ENCODE peak calls at places on chromosomes 13 and 19, in four cellular contexts. C is sigmoid colon, V is GM23338, W is breast epithelium. G is an unnamed sample.

GRCh38 chr19:48466571-48467325 is 2.4 kb upstream of the CYTH2 start:
- DNase-seq in C (no peak), V (no peak), W (no peak), G (no peak)

GRCh38 chr13:42487221-42487620 is 86.7 kb upstream of the TNFSF11 start:
- DNase-seq in C (no peak), V (no peak), W (no peak), G (no peak)

GRCh38 chr13:112450567-112451240 is 74.5 kb downstream of the SPACA7 start:
- DNase-seq in C (no peak), V (no peak), W (no peak), G (no peak)

GRCh38 chr13:107373551-107373950 is 805.6 kb upstream of the ARGLU1 start:
- DNase-seq in C (no peak), V (peak), W (no peak), G (no peak)

GRCh38 chr13:98653471-98653985 is 76.6 kb upstream of the STK24 start:
- DNase-seq in C (peak), V (peak), W (peak), G (peak)

GRCh38 chr13:102250448-102250847 is 151.4 kb downstream of the FGF14 start:
- DNase-seq in C (no peak), V (no peak), W (no peak), G (no peak)

GRCh38 chr19:19238126-19238894 is 26.6 kb downstream of the NCAN start:
- DNase-seq in C (no peak), V (no peak), W (no peak), G (no peak)

GRCh38 chr13:22210134-22210930 is 539.5 kb downstream of the FGF9 start:
- DNase-seq in C (no peak), V (peak), W (no peak), G (no peak)

GRCh38 chr13:114096811-114097503 is 35.5 kb downstream of the RASA3 start:
- DNase-seq in C (peak), V (no peak), W (peak), G (no peak)

DNA sequence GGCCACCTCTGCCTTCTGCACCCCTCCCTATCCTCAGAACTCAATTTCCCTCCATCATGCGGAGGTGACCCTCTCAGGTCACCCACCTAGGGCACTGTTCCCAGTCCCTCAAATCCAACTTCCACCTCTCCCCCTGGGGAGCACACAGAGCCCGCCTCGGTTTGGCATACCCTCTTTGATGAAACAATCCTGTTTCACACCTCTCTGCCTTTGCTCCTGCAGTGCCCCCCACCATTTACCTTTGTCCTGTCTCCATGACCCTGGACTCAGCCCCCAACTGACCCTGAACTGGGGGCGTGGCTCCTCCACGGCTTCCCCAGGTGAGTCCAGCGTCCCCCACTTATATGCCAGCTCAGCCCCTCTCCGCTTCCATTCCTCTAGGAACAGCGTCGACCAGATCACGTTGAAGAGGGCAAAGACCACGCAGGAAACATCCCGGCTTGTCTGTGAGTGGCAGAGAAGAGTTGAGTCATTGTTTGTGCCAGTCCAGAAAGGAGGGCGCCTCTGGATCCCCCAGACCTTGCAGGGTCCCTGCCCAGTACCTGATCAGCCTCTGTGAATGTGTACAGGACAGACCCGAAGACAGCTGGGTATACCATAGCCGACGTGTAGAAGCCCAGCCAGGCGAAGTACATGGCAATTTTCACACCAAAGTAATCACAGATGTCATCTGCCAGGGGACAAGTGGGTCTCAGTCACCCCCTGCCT is 4.0 kb downstream of the ANO8 start:
- DNase-seq in C (no peak), V (no peak), W (no peak), G (no peak)
- TF ChIP-seq POLR2AphosphoS5 in C (no peak), V (no peak), W (no peak), G (no peak)

DNA sequence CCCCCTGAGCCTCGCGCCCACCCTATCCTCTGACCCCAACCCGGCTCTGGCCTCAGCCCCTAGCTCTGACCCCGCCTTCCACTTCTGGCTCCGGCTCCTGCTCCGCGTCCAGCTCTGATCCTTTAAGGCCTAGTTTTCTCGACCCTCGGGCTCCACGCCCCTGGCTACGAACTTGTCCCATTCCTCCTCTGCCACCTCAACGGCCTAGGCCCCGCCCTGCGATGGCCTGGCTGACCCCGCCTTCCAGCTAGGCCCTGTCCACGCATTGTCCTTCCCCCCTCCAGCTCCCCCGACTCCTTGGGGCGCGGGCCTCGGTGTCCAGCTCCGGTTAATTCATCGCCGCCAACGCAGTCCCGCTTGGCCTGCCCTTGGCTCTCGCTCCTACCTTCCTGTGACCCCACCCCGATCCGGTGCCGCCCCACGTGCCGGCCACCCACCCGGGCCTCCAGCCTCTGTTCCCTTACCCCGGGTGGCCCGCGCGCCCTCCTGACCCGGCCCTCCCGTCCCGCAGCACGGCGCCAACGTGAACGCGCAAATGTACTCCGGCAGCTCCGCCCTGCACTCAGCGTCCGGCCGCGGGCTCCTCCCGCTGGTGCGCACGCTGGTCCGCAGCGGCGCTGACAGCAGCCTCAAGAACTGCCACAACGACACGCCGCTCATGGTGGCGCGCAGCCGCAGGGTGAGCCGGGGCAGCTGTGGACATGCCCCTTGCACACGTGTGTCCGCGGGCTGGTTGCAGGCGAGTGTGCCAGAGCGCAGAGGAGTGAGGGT is 9.4 kb downstream of the BCL3 start:
- DNase-seq in C (peak), V (peak), W (no peak), G (no peak)
- TF ChIP-seq POLR2AphosphoS5 in C (peak), V (no peak), W (no peak), G (no peak)

DNA sequence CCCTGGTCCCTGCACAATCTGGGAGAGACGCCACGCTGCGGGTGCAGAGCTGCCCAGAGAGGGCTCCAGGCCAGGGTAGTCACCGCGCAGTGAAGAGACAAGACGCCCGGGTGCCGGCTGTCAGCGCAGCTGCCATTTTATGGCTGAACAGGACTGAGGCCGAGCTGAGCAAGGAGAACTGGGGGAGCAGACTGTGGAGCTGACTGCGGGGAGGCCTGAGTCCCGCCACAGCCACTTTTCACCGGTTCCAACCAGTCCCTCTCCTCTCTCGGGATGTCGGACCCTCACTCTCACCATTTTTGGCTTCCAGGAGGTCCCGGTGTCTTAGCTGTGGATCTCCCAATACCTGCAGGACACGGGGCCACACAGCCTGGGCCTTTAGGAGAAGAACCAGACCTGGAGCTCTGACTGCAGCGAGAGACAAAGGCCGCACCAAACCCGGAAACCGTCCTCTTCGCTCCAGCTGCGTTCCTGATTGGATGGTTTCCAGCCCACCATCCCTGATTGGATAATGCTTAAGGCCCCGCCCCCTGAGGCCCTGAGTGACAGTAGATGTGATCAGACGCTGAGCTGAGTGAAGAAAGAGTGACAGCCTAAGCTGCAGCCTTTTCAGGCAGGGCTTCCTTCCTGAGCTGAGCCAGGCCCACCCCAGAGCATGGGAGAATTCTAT is at the start of gene ZNF626:
- DNase-seq in C (peak), V (peak), W (peak), G (no peak)
- TF ChIP-seq POLR2AphosphoS5 in C (peak), V (peak), W (peak), G (no peak)

GRCh38 chr19:56973713-56974553 is 133.4 kb upstream of the PEG3 start:
- DNase-seq in C (no peak), V (no peak), W (no peak), G (no peak)
- TF ChIP-seq POLR2AphosphoS5 in C (no peak), V (no peak), W (no peak), G (no peak)

GRCh38 chr19:41530184-41530534 is 45.8 kb upstream of the CEACAM21 start:
- DNase-seq in C (no peak), V (no peak), W (no peak), G (no peak)

GRCh38 chr19:41532526-41532925 is 43.4 kb upstream of the CEACAM21 start:
- DNase-seq in C (no peak), V (no peak), W (no peak), G (no peak)

GRCh38 chr19:41530761-41531301 is 45.1 kb upstream of the CEACAM21 start:
- DNase-seq in C (no peak), V (no peak), W (no peak), G (peak)

GRCh38 chr19:41533691-41534090 is 42.3 kb upstream of the CEACAM21 start:
- DNase-seq in C (no peak), V (no peak), W (no peak), G (no peak)

DNA sequence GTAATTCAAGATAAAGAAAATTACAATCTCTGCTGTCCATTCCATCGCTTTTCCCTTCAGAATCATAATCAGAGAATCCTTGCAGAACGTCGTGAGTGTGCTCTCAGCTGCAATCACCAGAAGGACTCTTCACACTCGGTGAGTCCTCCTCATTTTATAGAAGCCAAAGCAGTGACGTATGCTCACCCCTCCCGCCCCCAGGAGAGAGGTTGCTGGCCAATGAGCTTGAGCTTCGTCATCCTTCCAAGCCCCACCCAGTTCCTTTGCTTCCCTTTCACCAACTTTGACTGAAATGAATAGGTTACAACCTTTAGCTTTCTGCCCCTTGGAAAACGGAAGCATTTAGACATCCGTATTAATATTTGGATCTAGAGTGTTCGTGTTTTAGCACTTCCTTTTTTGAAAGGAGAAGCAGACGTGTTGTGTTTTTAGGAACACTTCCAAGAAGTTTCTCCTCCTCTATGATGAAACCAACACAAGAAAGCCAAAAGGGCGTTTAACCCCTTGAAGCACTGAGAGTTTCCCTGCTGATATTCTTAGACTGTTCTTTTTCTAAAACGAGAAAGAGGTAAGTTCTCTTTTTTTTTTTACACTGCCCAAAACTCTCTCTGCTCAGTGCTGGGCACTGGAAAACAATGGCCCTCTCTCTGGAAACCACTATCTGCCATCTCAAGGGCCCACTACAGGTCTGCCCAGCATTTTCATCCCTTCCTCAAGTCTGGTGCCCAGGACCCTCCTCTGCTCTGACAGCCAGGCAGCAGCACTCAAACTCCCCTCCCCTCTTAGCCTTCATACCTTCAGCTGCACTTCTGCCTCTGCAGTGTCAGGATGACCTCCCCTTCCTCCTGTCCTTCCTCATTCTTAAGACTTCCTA is 44.3 kb upstream of the CEACAM21 start:
- DNase-seq in C (peak), V (no peak), W (peak), G (peak)
- TF ChIP-seq POLR2AphosphoS5 in C (peak), V (no peak), W (peak), G (peak)

DNA sequence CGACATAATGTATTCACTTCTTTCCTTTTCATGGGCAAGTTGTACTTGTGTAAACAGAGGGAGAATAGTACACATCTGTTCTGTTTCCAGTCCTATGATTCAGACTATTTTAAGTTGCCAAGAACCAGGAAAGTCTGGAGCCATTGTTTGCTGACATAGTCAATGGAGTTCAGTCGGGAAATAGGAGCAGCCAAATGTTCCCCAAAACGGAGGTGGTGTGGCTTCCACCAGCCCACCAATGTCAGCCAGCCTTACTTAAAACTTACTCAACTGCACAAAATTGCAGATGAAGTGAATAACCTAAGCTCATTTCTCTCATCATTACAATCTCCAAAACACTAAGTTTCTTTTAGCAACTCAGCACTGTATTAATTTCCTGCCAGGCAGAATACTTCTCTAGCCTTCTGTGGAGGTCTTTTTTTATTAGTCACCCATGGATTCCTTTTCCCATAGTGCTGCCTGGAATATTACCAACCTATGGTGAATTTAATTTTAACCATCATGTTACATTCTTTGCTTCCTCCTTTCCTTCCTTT is 22.3 kb upstream of the CSNK1A1L start:
- DNase-seq in C (no peak), V (no peak), W (no peak), G (no peak)
- TF ChIP-seq POLR2AphosphoS5 in C (peak), V (no peak), W (no peak), G (no peak)

DNA sequence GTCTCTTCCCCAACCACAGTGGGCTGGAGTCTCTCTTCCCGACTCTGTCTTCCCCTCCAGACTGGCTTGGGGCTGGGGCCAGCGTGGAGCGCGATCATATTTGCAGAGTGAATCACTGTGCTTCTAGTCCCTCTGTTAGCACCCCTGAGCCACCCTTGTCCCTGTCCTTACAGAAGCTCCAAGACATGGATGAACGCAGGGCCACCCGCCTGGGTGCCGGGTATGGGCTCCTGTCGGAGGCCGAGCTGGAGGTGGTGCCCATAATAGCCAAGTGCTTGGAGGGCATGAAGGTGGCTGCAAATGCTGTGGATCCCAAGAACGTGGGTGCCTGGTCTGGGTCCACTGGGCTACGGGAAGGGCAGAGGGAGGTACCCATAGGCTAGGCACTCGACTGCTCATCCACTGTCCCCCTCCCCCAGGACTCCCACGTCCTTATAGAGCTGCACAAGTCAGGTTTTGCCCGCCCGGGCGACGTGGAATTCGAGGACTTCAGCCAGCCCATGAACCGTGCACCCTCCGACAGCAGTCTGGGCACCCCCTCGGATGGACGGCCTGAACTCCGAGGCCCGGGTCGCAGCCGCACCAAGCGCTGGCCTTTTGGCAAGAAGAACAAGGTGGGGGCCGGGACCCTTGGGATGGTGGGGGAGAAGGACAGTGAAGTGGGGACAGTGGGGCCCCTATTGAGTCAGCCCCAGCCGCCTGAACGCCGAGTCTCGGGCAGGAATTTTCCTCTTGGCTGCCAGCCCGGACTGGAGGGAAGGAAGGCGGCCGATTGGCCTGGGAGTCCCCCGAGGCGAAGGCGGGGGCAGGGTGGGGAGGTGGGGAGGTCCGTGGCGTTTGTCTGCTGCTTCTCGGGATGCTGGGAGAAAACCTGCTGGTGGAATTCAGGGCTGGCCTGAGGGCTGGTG is 5.2 kb downstream of the TRIP10 start:
- DNase-seq in C (peak), V (no peak), W (peak), G (no peak)
- TF ChIP-seq POLR2AphosphoS5 in C (peak), V (no peak), W (peak), G (no peak)

GRCh38 chr19:17862711-17863519 is 3.2 kb downstream of the RPL18A start:
- DNase-seq in C (no peak), V (no peak), W (no peak), G (no peak)

GRCh38 chr19:17860331-17860992 is 752 bp downstream of the RPL18A start:
- DNase-seq in C (no peak), V (no peak), W (no peak), G (no peak)

GRCh38 chr19:17861542-17862402 is 2.1 kb downstream of the RPL18A start:
- DNase-seq in C (no peak), V (no peak), W (no peak), G (no peak)

GRCh38 chr19:17859533-17860330 is at the start of gene RPL18A:
- DNase-seq in C (peak), V (peak), W (peak), G (peak)

DNA sequence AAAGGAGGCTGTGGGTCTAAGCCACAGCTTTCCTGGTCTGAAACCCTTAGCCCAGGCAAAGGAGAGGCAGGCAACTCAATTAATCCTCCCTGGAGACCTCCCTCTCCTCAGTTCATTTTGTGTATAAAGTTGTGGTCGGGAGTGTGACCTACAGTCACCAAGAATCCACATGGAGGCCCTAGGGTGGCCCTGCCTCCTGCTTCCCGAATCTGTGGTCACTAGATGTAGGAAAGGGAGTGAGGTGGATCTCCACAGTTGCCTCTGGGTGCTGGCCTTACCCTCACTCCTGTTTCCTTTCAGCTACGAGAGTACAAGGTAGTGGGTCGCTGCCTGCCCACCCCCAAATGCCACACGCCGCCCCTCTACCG is 1.3 kb downstream of the RPL18A start:
- DNase-seq in C (no peak), V (no peak), W (no peak), G (no peak)
- TF ChIP-seq POLR2AphosphoS5 in C (no peak), V (no peak), W (no peak), G (peak)

DNA sequence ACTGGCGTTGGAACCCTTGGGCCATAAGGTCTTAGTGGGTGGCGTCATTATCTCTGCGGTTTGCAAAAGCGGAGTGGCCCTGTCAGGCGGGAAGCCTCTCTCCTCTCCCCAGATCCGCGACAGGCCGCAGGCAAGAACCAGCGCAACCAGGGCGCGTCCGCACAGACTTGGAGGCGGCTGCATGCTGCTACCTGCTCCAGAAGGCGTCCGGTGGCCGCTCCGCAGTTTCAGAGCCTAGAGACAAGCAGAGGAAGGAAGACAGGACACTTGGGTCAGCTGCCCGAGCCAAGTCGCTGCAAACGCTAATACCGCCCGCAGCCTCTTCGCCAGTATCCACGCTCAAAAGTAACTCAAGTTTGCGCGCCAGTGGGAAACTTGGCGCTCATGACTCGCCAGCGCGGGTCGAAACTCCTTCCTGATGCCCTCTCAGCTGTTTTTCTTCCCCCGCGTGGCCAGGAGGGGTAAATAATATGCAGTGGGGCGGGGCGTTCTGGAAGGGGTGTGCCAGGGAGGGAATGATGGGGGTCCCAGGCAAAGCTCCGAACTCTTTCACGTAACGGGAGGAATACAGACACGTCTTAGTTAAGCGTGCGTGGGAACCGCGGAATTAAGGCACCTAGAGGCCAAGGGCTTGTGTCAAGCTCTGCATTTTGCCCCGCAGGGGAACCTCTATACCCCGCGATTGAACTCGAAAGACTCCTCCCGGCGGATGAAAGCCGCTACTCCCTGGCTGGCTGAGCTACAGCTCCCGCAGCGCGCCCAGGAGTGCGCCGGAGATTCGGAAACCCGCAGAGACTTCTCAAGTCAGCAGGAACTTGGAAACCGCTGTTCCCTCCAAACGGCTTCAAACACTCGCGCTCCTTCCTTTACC is at the start of gene EDNRB:
- DNase-seq in C (peak), V (peak), W (no peak), G (no peak)
- TF ChIP-seq POLR2AphosphoS5 in C (peak), V (peak), W (no peak), G (no peak)